ENCODE peak calls at places on chromosomes 6 and 20, in four cellular contexts. A, K, Q and U are unnamed samples.

GRCh38 chr6:148044261-148044731 is 298.3 kb upstream of the SASH1 start:
- DNase-seq in K (peak; percentile 15), A (no peak), Q (no peak), U (no peak)

GRCh38 chr6:149484733-149485700 is at the start of gene ZC3H12D:
- DNase-seq in A (peak; percentile 81), K (peak; percentile 25), Q (peak; percentile 45), U (peak; percentile 74)

GRCh38 chr6:4610256-4610655 is 165.9 kb upstream of the CDYL start:
- DNase-seq in A (no peak), K (peak; percentile 87), Q (no peak), U (no peak)

GRCh38 chr20:8454137-8454712 is 322.2 kb downstream of the PLCB1 start:
- DNase-seq in A (no peak), K (peak; percentile 93), Q (no peak), U (no peak)

GRCh38 chr6:281469-282103 is 10.7 kb upstream of the DUSP22 start:
- DNase-seq in A (no peak), Q (no peak), K (no peak), U (no peak)

GRCh38 chr6:121436966-121437756 is 1.7 kb downstream of the GJA1 start:
- DNase-seq in K (peak; percentile 49), Q (no peak), A (no peak), U (no peak)

GRCh38 chr6:170283212-170284081 is 7.4 kb downstream of the DLL1 start:
- DNase-seq in K (no peak), A (no peak), Q (no peak), U (no peak)

GRCh38 chr6:166471797-166472260 is 89.1 kb upstream of the MPC1 start:
- DNase-seq in A (no peak), K (no peak), Q (no peak), U (no peak)

GRCh38 chr6:136639671-136640070 is 89.4 kb upstream of the MAP7 start:
- DNase-seq in Q (no peak), K (no peak), A (no peak), U (no peak)

GRCh38 chr6:32105433-32105832 is 3.7 kb downstream of the TNXB start:
- DNase-seq in Q (no peak), A (no peak), K (no peak), U (no peak)

GRCh38 chr6:105209950-105210706 is 30.3 kb upstream of the POPDC3 start:
- DNase-seq in Q (no peak), A (no peak), K (peak; percentile 89), U (no peak)

GRCh38 chr6:33407132-33407718 is 3.6 kb upstream of the PHF1 start:
- DNase-seq in A (no peak), K (peak; percentile 26), Q (no peak), U (no peak)

GRCh38 chr6:160106701-160107100 is 14.9 kb upstream of the SLC22A1 start:
- DNase-seq in K (no peak), A (no peak), Q (no peak), U (no peak)

GRCh38 chr20:50710492-50711063 is 19.2 kb upstream of the RIPOR3 start:
- DNase-seq in A (no peak), Q (no peak), K (peak; percentile 12), U (no peak)

GRCh38 chr6:15526129-15526764 is 136.6 kb downstream of the DTNBP1 start:
- DNase-seq in Q (no peak), K (no peak), A (no peak), U (no peak)

GRCh38 chr20:881051-881820 is 34.9 kb downstream of the ANGPT4 start:
- DNase-seq in K (peak; percentile 14), A (no peak), Q (no peak), U (no peak)

GRCh38 chr6:65638047-65638831 is 68.8 kb downstream of the EYS start:
- DNase-seq in Q (no peak), K (no peak), A (no peak), U (no peak)

GRCh38 chr20:8903655-8904605 is 165.0 kb upstream of the PLCB4 start:
- DNase-seq in K (no peak), A (no peak), Q (no peak), U (no peak)

GRCh38 chr6:91082311-91082803 is 495.5 kb upstream of the MAP3K7 start:
- DNase-seq in Q (no peak), K (peak; percentile 71), A (no peak), U (no peak)

GRCh38 chr6:80331522-80331921 is 225.1 kb downstream of the BCKDHB start:
- DNase-seq in K (no peak), Q (no peak), A (no peak), U (no peak)